ENCODE peak calls at places on chromosome 3, in nine cellular contexts. One of them, this sample, is unnamed.

GRCh38 chr3:82938821-82939328 is 1177.4 kb upstream of the GBE1 start:
- DNase-seq in HepG2: no peak
- DNase-seq in stomach: no peak
- DNase-seq in ovary: peak
- DNase-seq in sigmoid colon: peak
- DNase-seq in K562: no peak
- DNase-seq in A549: no peak
- DNase-seq in suprapubic skin: peak
- DNase-seq in upper lobe of left lung: peak
- DNase-seq in this sample: no peak

GRCh38 chr3:112043621-112044201 is 9.2 kb downstream of the TMPRSS7 start:
- DNase-seq in HepG2: peak
- DNase-seq in stomach: peak
- DNase-seq in ovary: peak
- DNase-seq in sigmoid colon: no peak
- DNase-seq in K562: peak
- DNase-seq in A549: peak
- DNase-seq in suprapubic skin: no peak
- DNase-seq in upper lobe of left lung: no peak
- DNase-seq in this sample: no peak

GRCh38 chr3:169771651-169772529 is 1.3 kb upstream of the MYNN start:
- DNase-seq in HepG2: peak
- DNase-seq in stomach: peak
- DNase-seq in ovary: peak
- DNase-seq in sigmoid colon: peak
- DNase-seq in K562: peak
- DNase-seq in A549: peak
- DNase-seq in suprapubic skin: no peak
- DNase-seq in upper lobe of left lung: no peak
- DNase-seq in this sample: peak

GRCh38 chr3:42666022-42666421 is 12.5 kb downstream of the ZBTB47 start:
- DNase-seq in HepG2: no peak
- DNase-seq in stomach: no peak
- DNase-seq in ovary: no peak
- DNase-seq in sigmoid colon: peak
- DNase-seq in K562: no peak
- DNase-seq in A549: no peak
- DNase-seq in suprapubic skin: no peak
- DNase-seq in upper lobe of left lung: no peak
- DNase-seq in this sample: no peak

GRCh38 chr3:41997702-41998551 is 36.0 kb upstream of the ULK4 start:
- DNase-seq in HepG2: no peak
- DNase-seq in stomach: no peak
- DNase-seq in ovary: no peak
- DNase-seq in sigmoid colon: no peak
- DNase-seq in K562: peak
- DNase-seq in A549: no peak
- DNase-seq in suprapubic skin: no peak
- DNase-seq in upper lobe of left lung: no peak
- DNase-seq in this sample: no peak

GRCh38 chr3:141412087-141412935 is 44.0 kb downstream of the ZBTB38 start:
- DNase-seq in HepG2: peak
- DNase-seq in stomach: peak
- DNase-seq in ovary: peak
- DNase-seq in sigmoid colon: peak
- DNase-seq in K562: peak
- DNase-seq in A549: peak
- DNase-seq in suprapubic skin: no peak
- DNase-seq in upper lobe of left lung: no peak
- DNase-seq in this sample: peak

GRCh38 chr3:125280966-125281365 is 68.4 kb upstream of the SLC12A8 start:
- DNase-seq in HepG2: peak
- DNase-seq in stomach: no peak
- DNase-seq in ovary: no peak
- DNase-seq in sigmoid colon: no peak
- DNase-seq in K562: peak
- DNase-seq in A549: no peak
- DNase-seq in suprapubic skin: no peak
- DNase-seq in upper lobe of left lung: no peak
- DNase-seq in this sample: no peak

GRCh38 chr3:106428565-106428994 is 559.8 kb upstream of the CBLB start:
- DNase-seq in HepG2: no peak
- DNase-seq in stomach: no peak
- DNase-seq in ovary: peak
- DNase-seq in sigmoid colon: peak
- DNase-seq in K562: peak
- DNase-seq in A549: peak
- DNase-seq in suprapubic skin: no peak
- DNase-seq in upper lobe of left lung: no peak
- DNase-seq in this sample: peak

GRCh38 chr3:119145500-119146167 is at the start of gene TEX55:
- DNase-seq in HepG2: peak
- DNase-seq in stomach: no peak
- DNase-seq in ovary: no peak
- DNase-seq in sigmoid colon: no peak
- DNase-seq in K562: peak
- DNase-seq in A549: peak
- DNase-seq in suprapubic skin: peak
- DNase-seq in upper lobe of left lung: peak
- DNase-seq in this sample: no peak

GRCh38 chr3:11610044-11610671 is 33.6 kb downstream of the VGLL4 start:
- DNase-seq in HepG2: peak
- DNase-seq in stomach: peak
- DNase-seq in ovary: peak
- DNase-seq in sigmoid colon: no peak
- DNase-seq in K562: no peak
- DNase-seq in A549: no peak
- DNase-seq in suprapubic skin: no peak
- DNase-seq in upper lobe of left lung: peak
- DNase-seq in this sample: no peak

GRCh38 chr3:71726106-71726505 is 904 bp upstream of the EIF4E3 start:
- DNase-seq in HepG2: no peak
- DNase-seq in stomach: no peak
- DNase-seq in ovary: no peak
- DNase-seq in sigmoid colon: no peak
- DNase-seq in K562: no peak
- DNase-seq in A549: no peak
- DNase-seq in suprapubic skin: no peak
- DNase-seq in upper lobe of left lung: no peak
- DNase-seq in this sample: no peak

GRCh38 chr3:33171580-33171979 is 47.0 kb downstream of the SUSD5 start:
- DNase-seq in HepG2: no peak
- DNase-seq in stomach: no peak
- DNase-seq in ovary: no peak
- DNase-seq in sigmoid colon: no peak
- DNase-seq in K562: no peak
- DNase-seq in A549: no peak
- DNase-seq in suprapubic skin: no peak
- DNase-seq in upper lobe of left lung: no peak
- DNase-seq in this sample: no peak

GRCh38 chr3:16467368-16467767 is 46.1 kb downstream of the RFTN1 start:
- DNase-seq in HepG2: no peak
- DNase-seq in stomach: no peak
- DNase-seq in ovary: no peak
- DNase-seq in sigmoid colon: no peak
- DNase-seq in K562: no peak
- DNase-seq in A549: no peak
- DNase-seq in suprapubic skin: no peak
- DNase-seq in upper lobe of left lung: peak
- DNase-seq in this sample: no peak

GRCh38 chr3:177026505-177027277 is 170.6 kb downstream of the TBL1XR1 start:
- DNase-seq in HepG2: no peak
- DNase-seq in stomach: no peak
- DNase-seq in ovary: no peak
- DNase-seq in sigmoid colon: no peak
- DNase-seq in K562: peak
- DNase-seq in A549: no peak
- DNase-seq in suprapubic skin: no peak
- DNase-seq in upper lobe of left lung: no peak
- DNase-seq in this sample: no peak

GRCh38 chr3:47411696-47412452 is 31.1 kb downstream of the PTPN23 start:
- DNase-seq in HepG2: no peak
- DNase-seq in stomach: no peak
- DNase-seq in ovary: no peak
- DNase-seq in sigmoid colon: peak
- DNase-seq in K562: no peak
- DNase-seq in A549: no peak
- DNase-seq in suprapubic skin: no peak
- DNase-seq in upper lobe of left lung: peak
- DNase-seq in this sample: no peak

GRCh38 chr3:71579934-71580318 is 3.6 kb downstream of the FOXP1 start:
- DNase-seq in HepG2: peak
- DNase-seq in stomach: no peak
- DNase-seq in ovary: no peak
- DNase-seq in sigmoid colon: no peak
- DNase-seq in K562: peak
- DNase-seq in A549: peak
- DNase-seq in suprapubic skin: no peak
- DNase-seq in upper lobe of left lung: no peak
- DNase-seq in this sample: peak

GRCh38 chr3:165446555-165446954 is 250.4 kb upstream of the SLITRK3 start:
- DNase-seq in HepG2: no peak
- DNase-seq in stomach: no peak
- DNase-seq in ovary: no peak
- DNase-seq in sigmoid colon: no peak
- DNase-seq in K562: no peak
- DNase-seq in A549: no peak
- DNase-seq in suprapubic skin: no peak
- DNase-seq in upper lobe of left lung: no peak
- DNase-seq in this sample: no peak

GRCh38 chr3:73719877-73720276 is 95.1 kb upstream of the PDZRN3 start:
- DNase-seq in HepG2: no peak
- DNase-seq in stomach: no peak
- DNase-seq in ovary: peak
- DNase-seq in sigmoid colon: peak
- DNase-seq in K562: no peak
- DNase-seq in A549: no peak
- DNase-seq in suprapubic skin: no peak
- DNase-seq in upper lobe of left lung: no peak
- DNase-seq in this sample: peak

GRCh38 chr3:34843479-34843870 is 795.9 kb upstream of the ARPP21 start:
- DNase-seq in HepG2: no peak
- DNase-seq in stomach: no peak
- DNase-seq in ovary: no peak
- DNase-seq in sigmoid colon: no peak
- DNase-seq in K562: no peak
- DNase-seq in A549: no peak
- DNase-seq in suprapubic skin: no peak
- DNase-seq in upper lobe of left lung: no peak
- DNase-seq in this sample: no peak

GRCh38 chr3:183298708-183299153 is 45.7 kb downstream of the B3GNT5 start:
- DNase-seq in HepG2: no peak
- DNase-seq in stomach: no peak
- DNase-seq in ovary: peak
- DNase-seq in sigmoid colon: peak
- DNase-seq in K562: peak
- DNase-seq in A549: peak
- DNase-seq in suprapubic skin: peak
- DNase-seq in upper lobe of left lung: no peak
- DNase-seq in this sample: peak

GRCh38 chr3:147812186-147812911 is 403.2 kb downstream of the ZIC1 start:
- DNase-seq in HepG2: no peak
- DNase-seq in stomach: no peak
- DNase-seq in ovary: no peak
- DNase-seq in sigmoid colon: no peak
- DNase-seq in K562: no peak
- DNase-seq in A549: no peak
- DNase-seq in suprapubic skin: no peak
- DNase-seq in upper lobe of left lung: no peak
- DNase-seq in this sample: no peak

GRCh38 chr3:62379206-62379834 is 6.0 kb upstream of the FEZF2 start:
- DNase-seq in HepG2: no peak
- DNase-seq in stomach: no peak
- DNase-seq in ovary: no peak
- DNase-seq in sigmoid colon: no peak
- DNase-seq in K562: no peak
- DNase-seq in A549: no peak
- DNase-seq in suprapubic skin: no peak
- DNase-seq in upper lobe of left lung: no peak
- DNase-seq in this sample: no peak
- TF ChIP-seq EP300 in HepG2: no peak
- TF ChIP-seq EP300 in stomach: no peak
- TF ChIP-seq EP300 in ovary: no peak
- TF ChIP-seq EP300 in sigmoid colon: no peak
- TF ChIP-seq EP300 in K562: no peak
- TF ChIP-seq EP300 in A549: no peak
- TF ChIP-seq EP300 in suprapubic skin: no peak
- TF ChIP-seq EP300 in upper lobe of left lung: no peak
- TF ChIP-seq EP300 in this sample: no peak

GRCh38 chr3:39870706-39871105 is 61.3 kb downstream of the MYRIP start:
- DNase-seq in HepG2: no peak
- DNase-seq in stomach: no peak
- DNase-seq in ovary: no peak
- DNase-seq in sigmoid colon: no peak
- DNase-seq in K562: no peak
- DNase-seq in A549: no peak
- DNase-seq in suprapubic skin: no peak
- DNase-seq in upper lobe of left lung: no peak
- DNase-seq in this sample: no peak
- TF ChIP-seq EP300 in HepG2: no peak
- TF ChIP-seq EP300 in stomach: no peak
- TF ChIP-seq EP300 in ovary: no peak
- TF ChIP-seq EP300 in sigmoid colon: no peak
- TF ChIP-seq EP300 in K562: no peak
- TF ChIP-seq EP300 in A549: no peak
- TF ChIP-seq EP300 in suprapubic skin: no peak
- TF ChIP-seq EP300 in upper lobe of left lung: no peak
- TF ChIP-seq EP300 in this sample: no peak

GRCh38 chr3:58274027-58274614 is 31.9 kb upstream of the RPP14 start:
- DNase-seq in HepG2: no peak
- DNase-seq in stomach: no peak
- DNase-seq in ovary: no peak
- DNase-seq in sigmoid colon: no peak
- DNase-seq in K562: no peak
- DNase-seq in A549: no peak
- DNase-seq in suprapubic skin: no peak
- DNase-seq in upper lobe of left lung: no peak
- DNase-seq in this sample: no peak
- TF ChIP-seq EP300 in HepG2: no peak
- TF ChIP-seq EP300 in stomach: no peak
- TF ChIP-seq EP300 in ovary: no peak
- TF ChIP-seq EP300 in sigmoid colon: no peak
- TF ChIP-seq EP300 in K562: no peak
- TF ChIP-seq EP300 in A549: no peak
- TF ChIP-seq EP300 in suprapubic skin: no peak
- TF ChIP-seq EP300 in upper lobe of left lung: no peak
- TF ChIP-seq EP300 in this sample: no peak

GRCh38 chr3:63508775-63509174 is 143.7 kb upstream of the SNTN start:
- DNase-seq in HepG2: no peak
- DNase-seq in stomach: no peak
- DNase-seq in ovary: no peak
- DNase-seq in sigmoid colon: no peak
- DNase-seq in K562: no peak
- DNase-seq in A549: no peak
- DNase-seq in suprapubic skin: no peak
- DNase-seq in upper lobe of left lung: no peak
- DNase-seq in this sample: no peak

GRCh38 chr3:63513801-63514200 is 138.7 kb upstream of the SNTN start:
- DNase-seq in HepG2: no peak
- DNase-seq in stomach: no peak
- DNase-seq in ovary: no peak
- DNase-seq in sigmoid colon: no peak
- DNase-seq in K562: no peak
- DNase-seq in A549: no peak
- DNase-seq in suprapubic skin: no peak
- DNase-seq in upper lobe of left lung: no peak
- DNase-seq in this sample: no peak

GRCh38 chr3:63508305-63508704 is 144.2 kb upstream of the SNTN start:
- DNase-seq in HepG2: no peak
- DNase-seq in stomach: no peak
- DNase-seq in ovary: no peak
- DNase-seq in sigmoid colon: no peak
- DNase-seq in K562: no peak
- DNase-seq in A549: peak
- DNase-seq in suprapubic skin: no peak
- DNase-seq in upper lobe of left lung: no peak
- DNase-seq in this sample: no peak
- TF ChIP-seq EP300 in HepG2: no peak
- TF ChIP-seq EP300 in stomach: no peak
- TF ChIP-seq EP300 in ovary: no peak
- TF ChIP-seq EP300 in sigmoid colon: no peak
- TF ChIP-seq EP300 in K562: no peak
- TF ChIP-seq EP300 in A549: no peak
- TF ChIP-seq EP300 in suprapubic skin: no peak
- TF ChIP-seq EP300 in upper lobe of left lung: no peak
- TF ChIP-seq EP300 in this sample: no peak

This sample was measured in tibial nerve.